ENCODE peak calls at places on chromosomes 3 and 15, in five cellular contexts. W is heart right ventricle, L is ovary, S is AG10803, J is fibroblast of mammary gland. P is an unnamed sample.

GRCh38 chr3:16513141-16514020 is at the start of gene RFTN1:
- DNase-seq in J (peak; percentile 50), W (peak; percentile 60), S (peak; percentile 61), L (peak; percentile 54), P (peak; percentile 49)

GRCh38 chr3:72334681-72335457 is 513.4 kb downstream of the SHQ1 start:
- DNase-seq in W (no peak), J (no peak), L (no peak), S (no peak), P (no peak)

GRCh38 chr3:23644741-23645140 is 161.0 kb upstream of the UBE2E1 start:
- DNase-seq in L (no peak), J (no peak), W (no peak), S (no peak), P (no peak)

GRCh38 chr3:127011270-127011992 is 28.5 kb downstream of the PLXNA1 start:
- DNase-seq in J (peak; percentile 70), S (peak; percentile 90), L (no peak), W (peak; percentile 36), P (peak; percentile 94)

GRCh38 chr3:65170357-65171090 is 482.7 kb upstream of the ADAMTS9 start:
- DNase-seq in W (peak; percentile 91), L (peak; percentile 71), S (peak; percentile 84), J (peak; percentile 97), P (peak; percentile 87)

GRCh38 chr3:125300416-125300815 is 74.7 kb downstream of the ZNF148 start:
- DNase-seq in S (peak; percentile 87), J (peak; percentile 76), L (no peak), W (no peak), P (peak; percentile 67)

GRCh38 chr15:73330206-73331051 is 38.3 kb downstream of the HCN4 start:
- DNase-seq in W (no peak), L (no peak), J (peak; percentile 5), S (no peak), P (no peak)

GRCh38 chr3:129195731-129196256 is 12.1 kb upstream of the CNBP start:
- DNase-seq in J (peak; percentile 96), L (peak; percentile 72), W (peak; percentile 74), S (peak; percentile 95), P (peak; percentile 97)

GRCh38 chr15:63912061-63912615 is 78.4 kb upstream of the HERC1 start:
- DNase-seq in W (no peak), S (no peak), J (no peak), L (no peak), P (no peak)

GRCh38 chr3:12143949-12144504 is 14.7 kb downstream of the TIMP4 start:
- DNase-seq in L (peak; percentile 69), J (peak; percentile 97), S (peak; percentile 17), W (peak; percentile 54), P (peak; percentile 63)

GRCh38 chr15:92882697-92883642 is 17.2 kb upstream of the CHD2 start:
- DNase-seq in L (peak; percentile 32), S (no peak), J (no peak), W (no peak), P (no peak)

GRCh38 chr3:32189693-32190092 is 48.8 kb upstream of the CMTM8 start:
- DNase-seq in L (no peak), J (no peak), W (no peak), S (no peak), P (no peak)

GRCh38 chr3:195911946-195912270 is 3.6 kb upstream of the TNK2 start:
- DNase-seq in W (no peak), L (no peak), J (no peak), S (peak; percentile 38), P (peak; percentile 35)

GRCh38 chr15:48928877-48929538 is 34.7 kb downstream of the SHC4 start:
- DNase-seq in W (no peak), L (no peak), S (no peak), J (peak; percentile 50), P (no peak)

GRCh38 chr3:14082108-14082657 is 42.5 kb downstream of the CHCHD4 start:
- DNase-seq in W (no peak), J (no peak), L (no peak), S (no peak), P (no peak)

DNA sequence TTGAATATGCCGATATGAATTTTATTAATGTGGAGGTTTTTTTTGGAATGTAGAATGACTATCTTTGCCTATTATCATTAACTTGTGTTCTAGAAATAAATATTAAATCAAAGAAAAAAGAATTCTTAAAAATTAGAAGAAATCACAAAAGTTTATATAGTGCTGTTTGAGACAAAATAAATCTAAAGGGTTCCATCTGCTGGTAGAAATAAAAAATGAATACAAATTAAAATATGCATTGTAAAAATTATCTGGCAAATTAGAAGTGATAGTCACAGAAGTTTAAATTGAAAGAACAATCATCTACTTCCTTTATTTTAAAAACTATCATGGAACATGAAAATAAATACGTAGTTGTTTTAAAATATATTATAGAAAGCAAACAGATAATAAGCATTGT is 22.7 kb upstream of the ZBTB20 start:
- DNase-seq in W (no peak), S (peak; percentile 4), J (no peak), L (no peak), P (peak; percentile 26)
- TF ChIP-seq CTCF in W (peak; percentile 45), S (peak; percentile 37), J (peak; percentile 16), L (no peak), P (peak; percentile 17)

GRCh38 chr3:137642305-137642704 is 121.8 kb upstream of the SOX14 start:
- DNase-seq in L (no peak), W (no peak), J (no peak), S (no peak), P (no peak)
- H3K4me3 ChIP-seq in L (no peak overlapping the region), W (no peak overlapping the region), J (no peak overlapping the region), S (no peak overlapping the region), P (no peak overlapping the region)

GRCh38 chr3:48199117-48199516 is 10.9 kb upstream of the CDC25A start:
- DNase-seq in S (no peak), J (no peak), W (no peak), L (no peak), P (no peak)
- TF ChIP-seq CTCF in S (no peak), J (no peak), W (no peak), L (no peak), P (no peak)

GRCh38 chr3:4411236-4411635 is 55.8 kb downstream of the SUMF1 start:
- DNase-seq in W (no peak), L (no peak), S (no peak), J (no peak), P (no peak)

GRCh38 chr3:4410174-4410573 is 56.9 kb downstream of the SUMF1 start:
- DNase-seq in W (no peak), J (no peak), L (no peak), S (no peak), P (no peak)

GRCh38 chr3:4407941-4408340 is 59.1 kb downstream of the SUMF1 start:
- DNase-seq in S (no peak), L (no peak), W (no peak), J (no peak), P (no peak)

GRCh38 chr3:4406746-4407568 is 60.1 kb downstream of the SUMF1 start:
- DNase-seq in J (no peak), W (no peak), S (no peak), L (no peak), P (no peak)

DNA sequence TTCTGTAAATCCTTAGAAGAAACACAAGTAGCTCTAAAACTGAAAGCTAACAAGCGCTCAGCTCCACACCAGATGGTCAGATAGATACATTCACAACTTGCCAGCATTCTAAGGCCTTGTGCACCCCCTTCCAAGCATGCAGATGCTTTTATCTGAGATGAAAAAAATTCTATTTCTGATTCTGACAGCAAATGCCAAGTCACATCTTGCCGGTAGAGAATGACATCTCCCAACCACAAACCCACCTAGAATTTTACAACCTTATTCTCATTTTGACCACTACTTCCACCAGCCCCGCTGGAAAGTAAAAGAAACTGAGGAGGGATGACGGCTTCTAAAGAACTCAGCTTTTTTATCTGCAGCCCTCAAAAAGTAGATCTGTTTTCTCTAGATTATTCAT is 57.7 kb downstream of the SUMF1 start:
- DNase-seq in S (no peak), L (no peak), J (no peak), W (no peak), P (no peak)
- H3K4me3 ChIP-seq in S (no peak overlapping the region), L (no peak overlapping the region), J (no peak overlapping the region), W (no peak overlapping the region), P (no peak overlapping the region)

DNA sequence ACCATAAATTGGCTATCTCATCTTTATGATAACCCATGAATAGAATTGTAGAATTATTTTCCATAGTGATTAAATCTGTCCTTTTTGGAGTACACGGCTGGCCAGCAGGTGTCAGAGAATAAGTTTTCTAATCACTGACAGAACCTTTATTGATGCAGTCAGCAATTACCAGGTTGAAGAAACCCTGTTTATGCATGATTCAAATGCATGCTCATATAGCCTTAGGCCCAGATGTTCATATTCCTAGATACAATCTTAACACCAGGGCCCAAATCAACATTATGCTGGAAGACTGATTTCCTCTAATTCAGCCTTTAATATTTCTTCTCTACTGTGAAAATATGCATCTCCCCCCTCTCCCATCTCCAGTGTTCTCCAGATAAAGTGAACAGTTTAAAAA is 243.5 kb upstream of the DCBLD2 start:
- DNase-seq in J (no peak), S (no peak), L (no peak), W (no peak), P (no peak)
- TF ChIP-seq CTCF in J (no peak), S (no peak), L (no peak), W (no peak), P (no peak)

GRCh38 chr15:31458591-31458990 is 132.0 kb downstream of the KLF13 start:
- DNase-seq in S (no peak), J (no peak), L (no peak), W (no peak), P (no peak)
- H3K4me3 ChIP-seq in S (no peak overlapping the region), J (no peak overlapping the region), L (no peak overlapping the region), W (no peak overlapping the region), P (no peak overlapping the region)

GRCh38 chr3:181757694-181758306 is 46.1 kb downstream of the SOX2 start:
- DNase-seq in J (no peak), S (no peak), W (no peak), L (no peak), P (no peak)

GRCh38 chr3:181756645-181757044 is 44.9 kb downstream of the SOX2 start:
- DNase-seq in S (no peak), J (no peak), L (no peak), W (no peak), P (no peak)

GRCh38 chr3:181755959-181756358 is 44.2 kb downstream of the SOX2 start:
- DNase-seq in J (no peak), W (no peak), L (no peak), S (no peak), P (no peak)

GRCh38 chr3:181752202-181752671 is 40.5 kb downstream of the SOX2 start:
- DNase-seq in J (no peak), S (no peak), L (no peak), W (no peak), P (no peak)
- TF ChIP-seq CTCF in J (no peak), S (no peak), L (no peak), W (no peak), P (no peak)

GRCh38 chr15:79924379-79924778 is 27.6 kb upstream of the MTHFS start:
- DNase-seq in W (no peak), S (no peak), L (peak; percentile 15), J (no peak), P (no peak)
- H3K4me3 ChIP-seq in W (peak overlapping the region; percentile 90), S (peak overlapping the region; percentile 89), L (peak overlapping the region; percentile 61), J (peak overlapping the region; percentile 84), P (peak overlapping the region; percentile 86)

DNA sequence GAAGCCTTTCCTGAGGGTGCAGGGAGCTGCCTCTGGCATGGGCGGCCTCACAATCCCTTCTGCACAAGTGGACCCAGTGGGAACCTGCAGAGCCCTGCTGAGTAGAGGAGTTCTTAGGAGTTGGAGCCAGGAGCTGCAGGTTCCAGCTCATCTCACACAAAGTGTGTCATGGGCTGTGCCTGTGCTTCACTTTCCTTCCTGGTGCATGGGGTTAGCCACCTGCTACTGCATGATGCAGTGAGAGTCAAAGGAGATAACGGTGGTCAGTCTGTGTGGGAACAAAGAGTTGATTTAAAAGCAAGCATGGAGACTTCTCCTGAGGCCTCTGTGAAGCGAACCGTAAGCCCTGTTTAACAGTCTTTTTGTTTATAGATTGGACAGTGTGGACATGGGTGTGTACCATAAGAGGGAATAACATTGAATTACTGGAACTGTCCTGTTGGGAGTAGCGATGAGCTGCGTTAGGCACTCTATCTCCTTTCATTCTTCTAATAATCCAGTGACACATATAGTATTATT is 68.6 kb upstream of the PRR23C start:
- DNase-seq in J (no peak), S (no peak), W (no peak), L (no peak), P (no peak)
- TF ChIP-seq CTCF in J (peak; percentile 22), S (peak; percentile 13), W (no peak), L (no peak), P (no peak)